ENCODE peak calls at places on chromosomes 2 and 18, in four cellular contexts. R is hepatocyte, B is fibroblast of mammary gland, H is NB4. E is an unnamed sample.

GRCh38 chr2:70019096-70019495 is 57.7 kb upstream of the ASPRV1 start:
- DNase-seq in R (no peak), B (no peak), H (no peak), E (no peak)

GRCh38 chr2:213792045-213792444 is 507.8 kb downstream of the SPAG16 start:
- DNase-seq in B (no peak), R (no peak), H (no peak), E (no peak)

GRCh38 chr2:29119211-29119610 is 4.0 kb downstream of the CLIP4 start:
- DNase-seq in B (no peak), H (no peak), R (no peak), E (no peak)

GRCh38 chr2:38064805-38065501 is 11.0 kb downstream of the CYP1B1 start:
- DNase-seq in R (no peak), B (peak; percentile 36), H (peak; percentile 24), E (peak; percentile 59)

GRCh38 chr2:19911799-19912509 is 10.2 kb upstream of the TTC32 start:
- DNase-seq in B (peak; percentile 93), H (no peak), R (no peak), E (peak; percentile 96)

GRCh38 chr2:197673142-197673541 is 2.2 kb downstream of the RFTN2 start:
- DNase-seq in H (no peak), R (no peak), B (no peak), E (no peak)

GRCh38 chr2:46072146-46072820 is 224.9 kb upstream of the EPAS1 start:
- DNase-seq in B (no peak), H (no peak), R (no peak), E (peak; percentile 34)

GRCh38 chr2:80247339-80247738 is 57.2 kb downstream of the LRRTM1 start:
- DNase-seq in H (no peak), B (no peak), R (no peak), E (no peak)

GRCh38 chr2:64344999-64345576 is 108.9 kb upstream of the LGALSL start:
- DNase-seq in B (no peak), H (no peak), R (no peak), E (no peak)

GRCh38 chr2:122239440-122239839 is 484.0 kb downstream of the TSN start:
- DNase-seq in H (no peak), B (no peak), R (no peak), E (no peak)

GRCh38 chr2:227366861-227367800 is 12.0 kb downstream of the TM4SF20 start:
- DNase-seq in H (no peak), B (peak; percentile 95), R (no peak), E (peak; percentile 60)

GRCh38 chr2:77018219-77018618 is 504.0 kb downstream of the LRRTM4 start:
- DNase-seq in B (no peak), H (no peak), R (no peak), E (no peak)

GRCh38 chr2:221490506-221491060 is 81.5 kb downstream of the EPHA4 start:
- DNase-seq in R (peak; percentile 36), B (no peak), H (no peak), E (no peak)

GRCh38 chr2:1862881-1863280 is 118.6 kb upstream of the PXDN start:
- DNase-seq in B (no peak), R (no peak), H (no peak), E (no peak)

GRCh38 chr2:211985393-211985792 is 553.2 kb downstream of the ERBB4 start:
- DNase-seq in H (no peak), B (no peak), R (no peak), E (no peak)

GRCh38 chr2:96885432-96886137 is 15.7 kb upstream of the SEMA4C start:
- DNase-seq in B (no peak), R (no peak), H (no peak), E (no peak)

GRCh38 chr2:168961450-168962229 is 60.5 kb downstream of the G6PC2 start:
- DNase-seq in H (peak; percentile 90), R (peak; percentile 87), B (peak; percentile 81), E (peak; percentile 47)

GRCh38 chr18:48527467-48527866 is 11.4 kb upstream of the CTIF start:
- DNase-seq in H (no peak), R (no peak), B (no peak), E (no peak)

GRCh38 chr2:228917195-228917594 is 353.9 kb downstream of the PID1 start:
- DNase-seq in B (peak; percentile 11), R (no peak), H (no peak), E (peak; percentile 68)

GRCh38 chr2:182144039-182144779 is 158.6 kb downstream of the PPP1R1C start:
- DNase-seq in H (no peak), B (no peak), R (no peak), E (no peak)

GRCh38 chr2:232781765-232782164 is 5.4 kb upstream of the KCNJ13 start:
- DNase-seq in B (peak; percentile 79), R (peak; percentile 41), H (peak; percentile 45), E (peak; percentile 74)

GRCh38 chr2:207796585-207797350 is 27.1 kb upstream of the FZD5 start:
- DNase-seq in R (peak; percentile 53), H (no peak), B (no peak), E (no peak)

GRCh38 chr2:59899692-59900091 is 653.8 kb downstream of the BCL11A start:
- DNase-seq in B (no peak), R (no peak), H (no peak), E (no peak)

GRCh38 chr2:127154985-127155650 is 48.2 kb upstream of the BIN1 start:
- DNase-seq in B (peak; percentile 92), R (no peak), H (no peak), E (peak; percentile 73)

GRCh38 chr2:47237375-47238357 is 82.6 kb upstream of the STPG4 start:
- DNase-seq in H (peak; percentile 21), R (peak; percentile 6), B (peak; percentile 76), E (no peak)
- H3K4me3 ChIP-seq in H (no peak overlapping the region), R (no peak overlapping the region), B (no peak overlapping the region), E (no peak overlapping the region)

DNA sequence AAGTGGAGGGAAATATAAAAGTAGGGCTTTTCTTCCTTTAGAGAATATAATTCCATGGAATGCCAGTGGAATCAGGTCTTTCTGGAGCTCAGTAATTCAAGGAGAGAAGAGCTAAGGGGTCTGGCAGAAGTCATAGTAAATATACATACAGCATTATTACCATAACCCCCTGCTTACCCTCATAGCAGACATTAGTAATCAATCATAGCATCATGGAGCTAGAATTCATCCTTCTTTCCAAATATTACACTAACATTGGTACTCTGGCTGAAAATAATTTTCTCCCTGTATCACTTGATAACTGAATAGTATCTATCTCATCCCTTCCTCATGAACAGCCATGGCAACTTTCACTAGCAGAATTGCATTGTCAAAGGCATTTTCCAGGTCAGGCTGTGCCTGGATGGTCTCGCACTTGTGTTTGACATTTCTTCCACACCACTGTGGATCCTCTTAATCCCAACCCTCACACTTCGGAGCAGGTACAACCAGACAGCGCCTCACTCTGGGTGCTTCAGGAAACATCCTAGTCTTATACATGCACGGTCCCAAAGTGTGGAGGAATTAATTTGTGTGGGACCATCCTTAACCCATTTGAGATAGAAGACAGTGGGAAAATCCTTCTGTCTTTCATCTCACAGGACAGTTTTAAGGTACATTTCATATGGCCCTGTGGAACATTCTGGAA is 84.2 kb upstream of the SEC11C start:
- DNase-seq in R (no peak), B (no peak), H (no peak), E (peak; percentile 5)
- TF ChIP-seq CTCF in R (peak; percentile 17), B (peak; percentile 12), H (no peak), E (peak; percentile 5)

GRCh38 chr2:36359006-36359580 is 3.5 kb downstream of the CRIM1 start:
- DNase-seq in B (peak; percentile 37), R (no peak), H (peak; percentile 26), E (no peak)

GRCh38 chr2:36361396-36361795 is 5.8 kb downstream of the CRIM1 start:
- DNase-seq in R (no peak), B (peak; percentile 60), H (no peak), E (peak; percentile 45)

GRCh38 chr2:36360063-36360462 is 4.5 kb downstream of the CRIM1 start:
- DNase-seq in R (no peak), B (no peak), H (no peak), E (no peak)

GRCh38 chr2:36362291-36362690 is 6.7 kb downstream of the CRIM1 start:
- DNase-seq in B (peak; percentile 69), H (no peak), R (no peak), E (peak; percentile 53)

GRCh38 chr2:36360834-36361233 is 5.3 kb downstream of the CRIM1 start:
- DNase-seq in H (no peak), B (no peak), R (no peak), E (no peak)
- H3K4me3 ChIP-seq in H (no peak overlapping the region), B (no peak overlapping the region), R (no peak overlapping the region), E (peak overlapping the region; percentile 89)

DNA sequence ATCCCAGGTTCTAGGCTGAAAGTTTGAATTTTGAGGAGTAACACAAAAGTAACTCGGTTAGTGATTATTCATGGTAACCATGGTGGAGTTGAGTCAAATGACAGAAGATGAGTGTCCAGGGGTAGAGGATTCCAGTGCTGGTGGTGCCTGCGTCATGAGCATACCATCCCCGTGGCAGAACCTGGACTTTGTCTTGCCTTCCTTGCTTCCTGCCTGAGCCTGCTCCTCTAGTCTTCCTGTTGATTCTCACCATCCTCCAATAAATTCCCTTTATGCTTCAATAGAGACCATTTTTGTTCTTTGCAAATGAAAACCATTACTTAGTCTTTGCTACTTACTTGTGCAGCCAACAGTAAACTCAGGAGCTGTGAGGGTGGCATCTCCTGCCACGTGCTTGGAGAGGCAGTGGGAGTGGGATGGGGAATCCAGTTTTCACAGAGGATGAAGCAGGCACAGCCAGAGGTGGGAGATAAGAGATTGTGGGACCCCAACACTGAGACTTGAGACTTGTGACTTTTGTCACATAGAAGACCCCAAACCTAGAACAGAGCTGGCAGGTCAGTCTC is 4.1 kb upstream of the YES1 start:
- DNase-seq in H (no peak), R (no peak), B (no peak), E (no peak)
- TF ChIP-seq CTCF in H (no peak), R (no peak), B (no peak), E (no peak)

GRCh38 chr2:119694470-119694993 is 15.5 kb downstream of the TMEM177 start:
- DNase-seq in R (no peak), B (no peak), H (no peak), E (no peak)
- H3K4me3 ChIP-seq in R (no peak overlapping the region), B (no peak overlapping the region), H (no peak overlapping the region), E (no peak overlapping the region)

DNA sequence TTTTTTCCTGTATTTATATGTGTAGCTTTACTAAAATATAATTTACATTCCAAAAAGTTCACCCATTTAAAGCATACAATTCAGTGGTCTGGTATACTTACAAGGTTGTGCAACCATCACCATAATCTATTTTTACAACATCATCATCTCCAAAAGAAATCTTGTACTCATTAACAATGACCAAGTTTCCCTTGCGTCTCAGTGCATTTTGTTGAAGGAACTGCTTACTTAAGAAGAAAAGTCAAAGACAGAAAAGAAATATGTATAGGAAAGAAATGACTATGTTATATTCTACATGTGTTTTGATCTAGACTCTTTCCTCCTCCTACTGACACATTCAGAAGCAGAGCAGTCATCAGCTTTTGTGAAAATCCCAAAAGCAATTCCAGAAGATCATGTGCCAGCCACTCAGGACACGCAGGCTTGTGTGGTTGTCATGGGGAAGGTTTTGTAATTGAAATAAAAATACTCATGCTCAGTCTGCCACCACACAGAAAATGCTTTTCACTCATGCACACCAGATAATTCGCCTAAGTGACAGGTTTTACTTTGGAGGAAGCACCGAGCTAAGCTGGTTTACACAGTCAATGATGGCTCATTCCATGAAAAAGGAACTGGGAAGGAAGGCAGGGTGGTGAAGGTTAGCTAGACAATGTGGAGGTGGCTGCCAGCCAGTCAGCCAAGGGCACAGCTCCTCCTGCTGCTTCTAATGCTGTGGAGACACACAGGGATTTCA is 158.5 kb upstream of the REV1 start:
- DNase-seq in B (peak; percentile 28), R (no peak), H (no peak), E (no peak)
- TF ChIP-seq CTCF in B (no peak), R (no peak), H (no peak), E (peak; percentile 6)

GRCh38 chr18:79540161-79540913 is 139.3 kb upstream of the CTDP1 start:
- DNase-seq in B (no peak), R (no peak), H (no peak), E (no peak)
- H3K4me3 ChIP-seq in B (no peak overlapping the region), R (no peak overlapping the region), H (no peak overlapping the region), E (no peak overlapping the region)